ENCODE peak calls at places on chromosomes 6 and 20, in seven cellular contexts. S is neuronal stem cell, Q is H9, Z is IMR-90, H is mesendoderm, B is mesenchymal stem cell, D is H1. M is an unnamed sample.

GRCh38 chr6:34020278-34020677 is 125.6 kb downstream of the GRM4 start:
- DNase-seq in S (no peak), Q (no peak), Z (no peak), H (no peak), B (no peak), D (no peak), M (no peak)

GRCh38 chr6:136012198-136012884 is 160.8 kb downstream of the PDE7B start:
- DNase-seq in S (no peak), Q (no peak), Z (peak), H (peak), B (peak), D (no peak), M (peak)

GRCh38 chr6:97305676-97306075 is 22.7 kb upstream of the MMS22L start:
- DNase-seq in S (no peak), Q (no peak), Z (no peak), H (no peak), B (no peak), D (no peak), M (no peak)

GRCh38 chr6:65979120-65979519 is 272.1 kb upstream of the EYS start:
- DNase-seq in S (no peak), Q (no peak), Z (no peak), H (no peak), B (peak), D (no peak), M (no peak)

GRCh38 chr6:24197892-24198291 is 71.9 kb downstream of the NRSN1 start:
- DNase-seq in S (no peak), Q (no peak), Z (no peak), H (no peak), B (no peak), D (no peak), M (no peak)

GRCh38 chr6:104943781-104944180 is 13.1 kb upstream of the LIN28B start:
- DNase-seq in S (no peak), Q (no peak), Z (peak), H (no peak), B (peak), D (no peak), M (peak)

GRCh38 chr6:31010393-31011060 is at the start of gene MUC22:
- DNase-seq in S (no peak), Q (no peak), Z (peak), H (no peak), B (peak), D (no peak), M (peak)

GRCh38 chr20:49766979-49767419 is 45.6 kb upstream of the SLC9A8 start:
- DNase-seq in S (no peak), Q (no peak), Z (no peak), H (peak), B (no peak), D (no peak), M (peak)

GRCh38 chr6:138541793-138542481 is 42.6 kb upstream of the NHSL1 start:
- DNase-seq in S (no peak), Q (no peak), Z (no peak), H (peak), B (peak), D (no peak), M (no peak)

GRCh38 chr20:23435675-23436539 is 3.6 kb upstream of the CSTL1 start:
- DNase-seq in S (no peak), Q (no peak), Z (no peak), H (no peak), B (no peak), D (no peak), M (no peak)

GRCh38 chr6:121522265-121522664 is 86.8 kb downstream of the GJA1 start:
- DNase-seq in S (no peak), Q (no peak), Z (peak), H (peak), B (peak), D (no peak), M (peak)

GRCh38 chr6:107698146-107698545 is 126.0 kb downstream of the SCML4 start:
- DNase-seq in S (no peak), Q (peak), Z (peak), H (no peak), B (peak), D (no peak), M (no peak)

GRCh38 chr6:83605517-83605916 is 93.2 kb downstream of the PRSS35 start:
- DNase-seq in S (no peak), Q (peak), Z (no peak), H (peak), B (no peak), D (no peak), M (no peak)

GRCh38 chr6:83601119-83601518 is 88.8 kb downstream of the PRSS35 start:
- DNase-seq in S (no peak), Q (no peak), Z (no peak), H (no peak), B (no peak), D (no peak), M (no peak)

GRCh38 chr6:83597511-83597910 is 85.2 kb downstream of the PRSS35 start:
- DNase-seq in S (no peak), Q (no peak), Z (no peak), H (no peak), B (no peak), D (no peak), M (no peak)

GRCh38 chr6:83603560-83603959 is 91.2 kb downstream of the PRSS35 start:
- DNase-seq in S (no peak), Q (no peak), Z (no peak), H (no peak), B (no peak), D (no peak), M (no peak)

DNA sequence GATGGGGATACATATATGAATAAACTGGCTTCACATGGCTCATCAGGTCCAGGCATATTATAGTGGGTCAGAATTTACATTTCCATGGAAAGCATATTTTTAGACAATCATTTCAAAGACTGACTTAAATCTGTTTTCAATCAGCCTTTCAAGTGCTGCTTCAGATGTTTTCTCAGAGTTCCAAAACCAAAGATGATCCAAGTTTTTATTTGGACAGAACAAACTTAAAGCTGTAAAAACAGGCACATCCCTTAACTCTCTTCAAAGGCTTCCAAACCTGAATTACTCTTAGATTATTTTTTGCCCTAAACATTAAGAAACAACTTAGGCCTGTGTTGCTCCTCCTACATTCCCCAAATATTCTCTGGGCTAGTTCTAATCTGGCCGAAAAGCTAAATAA is 88.2 kb downstream of the PRSS35 start:
- DNase-seq in S (no peak), Q (no peak), Z (no peak), H (no peak), B (no peak), D (no peak), M (no peak)
- H3K23ac ChIP-seq in S (no peak), Q (no peak), Z (no peak), H (no peak), B (no peak), D (no peak), M (no peak)

GRCh38 chr6:11968241-11968806 is 43.8 kb upstream of the HIVEP1 start:
- DNase-seq in S (no peak), Q (no peak), Z (no peak), H (peak), B (no peak), D (no peak), M (no peak)
- H3K23ac ChIP-seq in S (no peak), Q (no peak), Z (peak), H (no peak), B (no peak), D (no peak), M (peak)

GRCh38 chr6:159172066-159172465 is 2.9 kb downstream of the FNDC1 start:
- DNase-seq in S (no peak), Q (no peak), Z (no peak), H (no peak), B (no peak), D (no peak), M (no peak)
- H3K23ac ChIP-seq in S (no peak), Q (no peak), Z (no peak), H (no peak), B (no peak), D (no peak), M (no peak)

DNA sequence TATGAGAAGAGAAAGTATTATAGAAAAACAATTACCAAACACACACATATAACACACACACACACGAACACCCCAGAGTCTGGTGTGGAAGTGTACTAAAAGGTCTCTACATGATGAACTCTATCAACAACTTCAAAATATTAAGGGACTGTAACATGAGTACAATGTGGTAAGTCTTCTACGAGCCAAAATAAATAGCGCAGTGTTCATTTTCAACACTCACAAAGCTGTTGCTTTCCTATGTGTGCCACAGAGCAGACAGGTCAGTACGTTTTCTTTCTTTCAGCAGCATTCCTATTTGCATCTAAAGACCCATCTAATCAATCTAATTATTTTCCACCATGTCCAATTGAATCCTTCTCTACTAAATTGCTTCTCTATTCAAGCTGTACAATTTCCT is 12.1 kb upstream of the CNKSR3 start:
- DNase-seq in S (no peak), Q (no peak), Z (no peak), H (no peak), B (no peak), D (no peak), M (no peak)
- H3K23ac ChIP-seq in S (no peak), Q (no peak), Z (no peak), H (no peak), B (no peak), D (no peak), M (no peak)

DNA sequence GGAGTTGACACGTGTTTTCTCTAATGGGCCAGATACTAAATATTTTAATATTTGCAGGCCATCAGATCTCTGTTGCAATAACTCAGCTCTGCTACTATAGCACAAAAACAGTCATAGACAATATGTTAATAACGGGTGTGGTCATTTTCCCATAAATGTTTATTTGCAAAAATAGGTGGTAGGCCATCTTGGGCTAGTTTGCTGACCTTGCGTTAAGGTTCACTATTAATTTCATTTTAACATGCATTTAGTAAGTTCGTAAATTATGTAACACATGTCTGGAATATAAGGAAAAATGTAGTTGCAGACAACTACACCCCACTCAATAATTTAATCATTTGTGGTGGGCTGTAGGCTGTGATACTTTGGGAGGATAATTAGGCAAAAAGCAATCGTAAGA is 577.8 kb downstream of the PKHD1 start:
- DNase-seq in S (no peak), Q (no peak), Z (no peak), H (no peak), B (no peak), D (no peak), M (no peak)
- H3K23ac ChIP-seq in S (no peak), Q (no peak), Z (no peak), H (no peak), B (no peak), D (no peak), M (no peak)

DNA sequence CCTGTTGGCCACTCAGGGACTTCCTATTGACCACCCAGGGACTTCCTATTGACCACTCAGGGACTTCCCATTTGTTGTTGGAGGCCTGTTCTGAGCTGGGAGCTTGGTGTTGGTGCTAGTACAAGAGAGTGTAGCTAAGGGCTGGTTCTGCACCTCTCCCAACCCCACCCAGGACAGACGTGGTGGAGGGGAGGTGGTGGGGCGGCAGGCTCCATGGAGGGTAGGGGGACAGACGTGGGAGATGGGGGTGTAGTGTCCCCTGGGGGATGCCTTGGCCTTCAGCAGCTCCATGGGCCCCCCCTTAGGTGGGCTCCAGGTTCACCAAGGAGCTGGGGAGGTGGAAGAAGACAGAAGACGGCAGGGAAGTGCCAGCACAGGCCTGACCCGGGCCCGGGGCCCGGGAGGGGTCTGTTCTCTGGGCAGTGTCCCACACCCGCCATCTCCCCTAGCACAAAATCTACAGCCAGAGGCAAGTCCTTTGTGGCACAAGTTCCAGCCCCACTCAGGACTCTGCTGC is 33.9 kb downstream of the CHRNA4 start:
- DNase-seq in S (no peak), Q (no peak), Z (no peak), H (no peak), B (no peak), D (no peak), M (no peak)
- H3K23ac ChIP-seq in S (no peak), Q (no peak), Z (no peak), H (no peak), B (no peak), D (no peak), M (no peak)

M was measured in trophoblast cell.